ENCODE peak calls at places on chromosome 6, in nine cellular contexts. One of them, this sample, is unnamed.

GRCh38 chr6:168837231-168837903 is 396.4 kb downstream of the SMOC2 start:
- DNase-seq in OCI-LY7: no peak
- DNase-seq in pancreas: no peak
- DNase-seq in upper lobe of right lung: no peak
- DNase-seq in MM.1S: no peak
- DNase-seq in gastrocnemius medialis: no peak
- DNase-seq in testis: no peak
- DNase-seq in fibroblast of lung: no peak
- DNase-seq in neural progenitor cell: no peak
- DNase-seq in this sample: no peak

GRCh38 chr6:46528956-46529750 is 37.9 kb upstream of the RCAN2 start:
- DNase-seq in neural progenitor cell: no peak
- DNase-seq in testis: no peak
- DNase-seq in pancreas: no peak
- DNase-seq in MM.1S: no peak
- DNase-seq in upper lobe of right lung: no peak
- DNase-seq in gastrocnemius medialis: no peak
- DNase-seq in fibroblast of lung: no peak
- DNase-seq in OCI-LY7: no peak
- DNase-seq in this sample: no peak

GRCh38 chr6:11632795-11633511 is 95.4 kb downstream of the TMEM170B start:
- DNase-seq in OCI-LY7: no peak
- DNase-seq in fibroblast of lung: peak; percentile 45
- DNase-seq in MM.1S: no peak
- DNase-seq in upper lobe of right lung: no peak
- DNase-seq in gastrocnemius medialis: no peak
- DNase-seq in neural progenitor cell: peak; percentile 61
- DNase-seq in testis: no peak
- DNase-seq in pancreas: no peak
- DNase-seq in this sample: no peak

GRCh38 chr6:22146581-22147468 is 150.0 kb downstream of the PRL start:
- DNase-seq in MM.1S: no peak
- DNase-seq in pancreas: peak; percentile 60
- DNase-seq in testis: peak; percentile 15
- DNase-seq in upper lobe of right lung: no peak
- DNase-seq in gastrocnemius medialis: no peak
- DNase-seq in OCI-LY7: no peak
- DNase-seq in fibroblast of lung: no peak
- DNase-seq in neural progenitor cell: no peak
- DNase-seq in this sample: no peak

GRCh38 chr6:7731289-7731688 is 5.4 kb downstream of the BMP6 start:
- DNase-seq in neural progenitor cell: no peak
- DNase-seq in gastrocnemius medialis: no peak
- DNase-seq in upper lobe of right lung: no peak
- DNase-seq in fibroblast of lung: no peak
- DNase-seq in OCI-LY7: no peak
- DNase-seq in testis: no peak
- DNase-seq in pancreas: no peak
- DNase-seq in MM.1S: no peak
- DNase-seq in this sample: no peak

GRCh38 chr6:121590438-121590837 is 155.0 kb downstream of the GJA1 start:
- DNase-seq in MM.1S: no peak
- DNase-seq in neural progenitor cell: no peak
- DNase-seq in OCI-LY7: no peak
- DNase-seq in pancreas: no peak
- DNase-seq in upper lobe of right lung: no peak
- DNase-seq in gastrocnemius medialis: no peak
- DNase-seq in testis: no peak
- DNase-seq in fibroblast of lung: peak; percentile 22
- DNase-seq in this sample: no peak

GRCh38 chr6:11380969-11381744 is 148.7 kb upstream of the NEDD9 start:
- DNase-seq in OCI-LY7: no peak
- DNase-seq in upper lobe of right lung: no peak
- DNase-seq in gastrocnemius medialis: no peak
- DNase-seq in MM.1S: no peak
- DNase-seq in neural progenitor cell: peak; percentile 11
- DNase-seq in testis: no peak
- DNase-seq in fibroblast of lung: no peak
- DNase-seq in pancreas: no peak
- DNase-seq in this sample: no peak

GRCh38 chr6:156533860-156534580 is 243.2 kb upstream of the ARID1B start:
- DNase-seq in testis: no peak
- DNase-seq in neural progenitor cell: peak; percentile 42
- DNase-seq in upper lobe of right lung: no peak
- DNase-seq in OCI-LY7: no peak
- DNase-seq in fibroblast of lung: no peak
- DNase-seq in pancreas: no peak
- DNase-seq in gastrocnemius medialis: no peak
- DNase-seq in MM.1S: no peak
- DNase-seq in this sample: no peak

GRCh38 chr6:100456178-100456880 is 8.4 kb downstream of the SIM1 start:
- DNase-seq in gastrocnemius medialis: no peak
- DNase-seq in upper lobe of right lung: no peak
- DNase-seq in fibroblast of lung: no peak
- DNase-seq in pancreas: no peak
- DNase-seq in OCI-LY7: no peak
- DNase-seq in MM.1S: no peak
- DNase-seq in testis: no peak
- DNase-seq in neural progenitor cell: peak; percentile 72
- DNase-seq in this sample: no peak

GRCh38 chr6:71012871-71013456 is 56.1 kb upstream of the B3GAT2 start:
- DNase-seq in upper lobe of right lung: no peak
- DNase-seq in neural progenitor cell: peak; percentile 76
- DNase-seq in testis: peak; percentile 30
- DNase-seq in gastrocnemius medialis: no peak
- DNase-seq in pancreas: no peak
- DNase-seq in OCI-LY7: peak; percentile 68
- DNase-seq in MM.1S: peak; percentile 67
- DNase-seq in fibroblast of lung: peak; percentile 65
- DNase-seq in this sample: peak; percentile 32

GRCh38 chr6:82268301-82268846 is 20.8 kb upstream of the IBTK start:
- DNase-seq in neural progenitor cell: no peak
- DNase-seq in MM.1S: no peak
- DNase-seq in pancreas: no peak
- DNase-seq in upper lobe of right lung: no peak
- DNase-seq in gastrocnemius medialis: no peak
- DNase-seq in testis: no peak
- DNase-seq in OCI-LY7: no peak
- DNase-seq in fibroblast of lung: no peak
- DNase-seq in this sample: no peak

GRCh38 chr6:82264321-82264720 is 16.8 kb upstream of the IBTK start:
- DNase-seq in neural progenitor cell: no peak
- DNase-seq in MM.1S: no peak
- DNase-seq in testis: no peak
- DNase-seq in OCI-LY7: no peak
- DNase-seq in upper lobe of right lung: no peak
- DNase-seq in pancreas: no peak
- DNase-seq in gastrocnemius medialis: no peak
- DNase-seq in fibroblast of lung: no peak
- DNase-seq in this sample: no peak

GRCh38 chr6:82260890-82261732 is 13.6 kb upstream of the IBTK start:
- DNase-seq in OCI-LY7: no peak
- DNase-seq in fibroblast of lung: no peak
- DNase-seq in testis: no peak
- DNase-seq in pancreas: no peak
- DNase-seq in neural progenitor cell: no peak
- DNase-seq in upper lobe of right lung: no peak
- DNase-seq in gastrocnemius medialis: no peak
- DNase-seq in MM.1S: no peak
- DNase-seq in this sample: no peak

GRCh38 chr6:82264824-82265223 is 17.3 kb upstream of the IBTK start:
- DNase-seq in neural progenitor cell: no peak
- DNase-seq in pancreas: no peak
- DNase-seq in OCI-LY7: no peak
- DNase-seq in fibroblast of lung: no peak
- DNase-seq in MM.1S: no peak
- DNase-seq in upper lobe of right lung: no peak
- DNase-seq in gastrocnemius medialis: no peak
- DNase-seq in testis: no peak
- DNase-seq in this sample: no peak

GRCh38 chr6:82263916-82264315 is 16.4 kb upstream of the IBTK start:
- DNase-seq in testis: no peak
- DNase-seq in neural progenitor cell: no peak
- DNase-seq in pancreas: no peak
- DNase-seq in MM.1S: no peak
- DNase-seq in upper lobe of right lung: no peak
- DNase-seq in OCI-LY7: no peak
- DNase-seq in gastrocnemius medialis: no peak
- DNase-seq in fibroblast of lung: no peak
- DNase-seq in this sample: no peak
- H3K4me1 ChIP-seq in testis: peaks cover 5% of the 10 kb centered on the region
- H3K4me1 ChIP-seq in neural progenitor cell: peaks cover 17% of the 10 kb centered on the region
- H3K4me1 ChIP-seq in pancreas: no peaks in the 10 kb centered on the region
- H3K4me1 ChIP-seq in MM.1S: no peaks in the 10 kb centered on the region
- H3K4me1 ChIP-seq in upper lobe of right lung: no peaks in the 10 kb centered on the region
- H3K4me1 ChIP-seq in OCI-LY7: peaks cover 6% of the 10 kb centered on the region
- H3K4me1 ChIP-seq in gastrocnemius medialis: no peaks in the 10 kb centered on the region
- H3K4me1 ChIP-seq in fibroblast of lung: peaks cover 8% of the 10 kb centered on the region
- H3K4me1 ChIP-seq in this sample: no peaks in the 10 kb centered on the region

GRCh38 chr6:42774201-42774600 is 7.7 kb upstream of the BICRAL start:
- DNase-seq in neural progenitor cell: no peak
- DNase-seq in gastrocnemius medialis: no peak
- DNase-seq in MM.1S: no peak
- DNase-seq in upper lobe of right lung: no peak
- DNase-seq in fibroblast of lung: no peak
- DNase-seq in OCI-LY7: no peak
- DNase-seq in pancreas: no peak
- DNase-seq in testis: no peak
- DNase-seq in this sample: peak; percentile 26

GRCh38 chr6:42766163-42766670 is 15.6 kb upstream of the BICRAL start:
- DNase-seq in fibroblast of lung: peak; percentile 55
- DNase-seq in testis: no peak
- DNase-seq in MM.1S: no peak
- DNase-seq in upper lobe of right lung: no peak
- DNase-seq in gastrocnemius medialis: peak; percentile 76
- DNase-seq in OCI-LY7: no peak
- DNase-seq in pancreas: no peak
- DNase-seq in neural progenitor cell: no peak
- DNase-seq in this sample: no peak

GRCh38 chr6:42769051-42769450 is 12.8 kb upstream of the BICRAL start:
- DNase-seq in OCI-LY7: no peak
- DNase-seq in MM.1S: no peak
- DNase-seq in pancreas: no peak
- DNase-seq in fibroblast of lung: no peak
- DNase-seq in testis: no peak
- DNase-seq in upper lobe of right lung: no peak
- DNase-seq in neural progenitor cell: peak; percentile 27
- DNase-seq in gastrocnemius medialis: no peak
- DNase-seq in this sample: no peak

GRCh38 chr6:42777126-42777822 is 4.6 kb upstream of the BICRAL start:
- DNase-seq in neural progenitor cell: no peak
- DNase-seq in upper lobe of right lung: no peak
- DNase-seq in OCI-LY7: peak; percentile 75
- DNase-seq in testis: no peak
- DNase-seq in fibroblast of lung: peak; percentile 59
- DNase-seq in gastrocnemius medialis: no peak
- DNase-seq in pancreas: no peak
- DNase-seq in MM.1S: no peak
- DNase-seq in this sample: no peak

DNA sequence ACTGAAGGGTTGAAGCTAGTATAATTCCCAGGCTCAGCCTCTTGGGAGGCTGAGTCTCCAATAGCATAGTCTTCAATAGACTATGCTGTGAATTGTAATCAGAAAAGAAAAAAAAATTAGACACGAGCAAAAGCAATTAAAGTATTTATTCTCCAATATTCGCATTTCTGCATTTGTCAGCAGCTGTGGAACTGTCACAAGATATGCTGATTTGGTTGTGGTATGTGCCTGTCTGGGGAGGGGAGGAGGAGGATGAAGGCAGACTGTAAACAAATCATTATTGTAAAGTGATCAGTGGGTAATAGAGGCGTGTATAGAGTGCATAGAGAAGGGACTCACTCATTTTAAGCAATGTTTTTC is 10.1 kb upstream of the BICRAL start:
- DNase-seq in OCI-LY7: peak; percentile 51
- DNase-seq in testis: no peak
- DNase-seq in fibroblast of lung: no peak
- DNase-seq in MM.1S: peak; percentile 37
- DNase-seq in neural progenitor cell: no peak
- DNase-seq in pancreas: no peak
- DNase-seq in gastrocnemius medialis: no peak
- DNase-seq in upper lobe of right lung: no peak
- DNase-seq in this sample: peak; percentile 75
- H3K4me3 ChIP-seq in OCI-LY7: peak overlapping the region; percentile 67
- H3K4me3 ChIP-seq in testis: no peak overlapping the region
- H3K4me3 ChIP-seq in fibroblast of lung: no peak overlapping the region
- H3K4me3 ChIP-seq in MM.1S: peak overlapping the region; percentile 72
- H3K4me3 ChIP-seq in neural progenitor cell: peak overlapping the region; percentile 15
- H3K4me3 ChIP-seq in pancreas: no peak overlapping the region
- H3K4me3 ChIP-seq in gastrocnemius medialis: no peak overlapping the region
- H3K4me3 ChIP-seq in upper lobe of right lung: peak overlapping the region; percentile 37
- H3K4me3 ChIP-seq in this sample: peak overlapping the region; percentile 7

GRCh38 chr6:138559153-138559552 is 59.9 kb upstream of the NHSL1 start:
- DNase-seq in fibroblast of lung: no peak
- DNase-seq in upper lobe of right lung: no peak
- DNase-seq in MM.1S: no peak
- DNase-seq in pancreas: no peak
- DNase-seq in OCI-LY7: no peak
- DNase-seq in testis: no peak
- DNase-seq in gastrocnemius medialis: no peak
- DNase-seq in neural progenitor cell: no peak
- DNase-seq in this sample: no peak
- H3K4me1 ChIP-seq in fibroblast of lung: peaks cover 2% of the 10 kb centered on the region
- H3K4me1 ChIP-seq in upper lobe of right lung: peaks cover 11% of the 10 kb centered on the region
- H3K4me1 ChIP-seq in MM.1S: no peaks in the 10 kb centered on the region
- H3K4me1 ChIP-seq in pancreas: no peaks in the 10 kb centered on the region
- H3K4me1 ChIP-seq in OCI-LY7: no peaks in the 10 kb centered on the region
- H3K4me1 ChIP-seq in testis: no peaks in the 10 kb centered on the region
- H3K4me1 ChIP-seq in gastrocnemius medialis: peaks cover 8% of the 10 kb centered on the region
- H3K4me1 ChIP-seq in neural progenitor cell: peaks cover 28% of the 10 kb centered on the region
- H3K4me1 ChIP-seq in this sample: no peaks in the 10 kb centered on the region

GRCh38 chr6:6565069-6565468 is 23.5 kb upstream of the LY86 start:
- DNase-seq in neural progenitor cell: no peak
- DNase-seq in MM.1S: no peak
- DNase-seq in OCI-LY7: no peak
- DNase-seq in testis: no peak
- DNase-seq in upper lobe of right lung: no peak
- DNase-seq in gastrocnemius medialis: no peak
- DNase-seq in fibroblast of lung: no peak
- DNase-seq in pancreas: no peak
- DNase-seq in this sample: no peak

GRCh38 chr6:6569768-6570167 is 18.8 kb upstream of the LY86 start:
- DNase-seq in OCI-LY7: no peak
- DNase-seq in upper lobe of right lung: no peak
- DNase-seq in testis: no peak
- DNase-seq in gastrocnemius medialis: no peak
- DNase-seq in neural progenitor cell: no peak
- DNase-seq in pancreas: no peak
- DNase-seq in MM.1S: no peak
- DNase-seq in fibroblast of lung: no peak
- DNase-seq in this sample: no peak

GRCh38 chr6:6566766-6567165 is 21.8 kb upstream of the LY86 start:
- DNase-seq in neural progenitor cell: no peak
- DNase-seq in pancreas: no peak
- DNase-seq in MM.1S: no peak
- DNase-seq in upper lobe of right lung: no peak
- DNase-seq in testis: no peak
- DNase-seq in fibroblast of lung: no peak
- DNase-seq in gastrocnemius medialis: no peak
- DNase-seq in OCI-LY7: no peak
- DNase-seq in this sample: no peak

GRCh38 chr6:6565488-6565887 is 23.0 kb upstream of the LY86 start:
- DNase-seq in MM.1S: no peak
- DNase-seq in OCI-LY7: no peak
- DNase-seq in upper lobe of right lung: no peak
- DNase-seq in pancreas: no peak
- DNase-seq in fibroblast of lung: no peak
- DNase-seq in testis: no peak
- DNase-seq in neural progenitor cell: no peak
- DNase-seq in gastrocnemius medialis: no peak
- DNase-seq in this sample: no peak

GRCh38 chr6:6569043-6569442 is 19.5 kb upstream of the LY86 start:
- DNase-seq in fibroblast of lung: no peak
- DNase-seq in upper lobe of right lung: no peak
- DNase-seq in gastrocnemius medialis: no peak
- DNase-seq in OCI-LY7: no peak
- DNase-seq in pancreas: no peak
- DNase-seq in testis: no peak
- DNase-seq in MM.1S: no peak
- DNase-seq in neural progenitor cell: no peak
- DNase-seq in this sample: no peak
- H3K4me3 ChIP-seq in fibroblast of lung: no peak overlapping the region
- H3K4me3 ChIP-seq in upper lobe of right lung: no peak overlapping the region
- H3K4me3 ChIP-seq in gastrocnemius medialis: no peak overlapping the region
- H3K4me3 ChIP-seq in OCI-LY7: no peak overlapping the region
- H3K4me3 ChIP-seq in pancreas: no peak overlapping the region
- H3K4me3 ChIP-seq in testis: no peak overlapping the region
- H3K4me3 ChIP-seq in MM.1S: no peak overlapping the region
- H3K4me3 ChIP-seq in neural progenitor cell: no peak overlapping the region
- H3K4me3 ChIP-seq in this sample: no peak overlapping the region

This sample was measured in CD4-positive, alpha-beta memory T cell.